ENCODE peak calls at places on chromosome 18, in six cellular contexts. P is DMS 273 treated with DMSO at 0.1 percent for 48 hours, N is Daoy, G is NAMALWA, X is hippocampal formation, M is breast epithelium. D is an unnamed sample.
A peak's percentile ranks its signal among the peaks of the same experiment; 100 is the strongest.

GRCh38 chr18:471701-472100 is 28.8 kb downstream of the COLEC12 start:
- DNase-seq in P (no peak), N (no peak), G (no peak), X (no peak), M (no peak), D (peak; percentile 38)

GRCh38 chr18:1595165-1595564 is 690.5 kb downstream of the ADCYAP1 start:
- DNase-seq in P (no peak), N (no peak), G (no peak), X (no peak), M (no peak), D (no peak)

GRCh38 chr18:67363694-67364093 is 152.8 kb downstream of the DSEL start:
- DNase-seq in P (no peak), N (no peak), G (no peak), X (no peak), M (no peak), D (no peak)

GRCh38 chr18:70422061-70422965 is 133.5 kb downstream of the SOCS6 start:
- DNase-seq in P (no peak), N (peak; percentile 90), G (no peak), X (no peak), M (no peak), D (peak; percentile 99)

GRCh38 chr18:56545539-56545938 is 92.9 kb downstream of the TXNL1 start:
- DNase-seq in P (no peak), N (no peak), G (no peak), X (no peak), M (no peak), D (no peak)

GRCh38 chr18:48467231-48467630 is 58.0 kb upstream of the ZBTB7C start:
- DNase-seq in P (no peak), N (no peak), G (no peak), X (no peak), M (no peak), D (no peak)

GRCh38 chr18:74540689-74541421 is 6.6 kb downstream of the CNDP1 start:
- DNase-seq in P (no peak), N (no peak), G (no peak), X (no peak), M (no peak), D (no peak)

GRCh38 chr18:79283341-79283879 is 112.3 kb upstream of the NFATC1 start:
- DNase-seq in P (no peak), N (no peak), G (no peak), X (no peak), M (no peak), D (no peak)

GRCh38 chr18:9173770-9174233 is 37.2 kb downstream of the ANKRD12 start:
- DNase-seq in P (no peak), N (no peak), G (no peak), X (no peak), M (no peak), D (no peak)

GRCh38 chr18:65380986-65381385 is 369.8 kb upstream of the CDH7 start:
- DNase-seq in P (peak; percentile 20), N (no peak), G (no peak), X (no peak), M (no peak), D (no peak)

GRCh38 chr18:28952339-28952738 is 775.4 kb upstream of the CDH2 start:
- DNase-seq in P (no peak), N (no peak), G (no peak), X (no peak), M (no peak), D (no peak)

GRCh38 chr18:41391616-41392610 is 563.1 kb upstream of the PIK3C3 start:
- DNase-seq in P (peak; percentile 55), N (no peak), G (peak; percentile 40), X (peak; percentile 49), M (no peak), D (peak; percentile 71)

GRCh38 chr18:57210101-57210661 is 63.3 kb downstream of the BOD1L2 start:
- DNase-seq in P (no peak), N (peak; percentile 89), G (no peak), X (peak; percentile 25), M (no peak), D (peak; percentile 88)

GRCh38 chr18:59395226-59396175 is 36.4 kb upstream of the LMAN1 start:
- DNase-seq in P (no peak), N (no peak), G (no peak), X (no peak), M (no peak), D (no peak)

GRCh38 chr18:50695431-50696176 is 124.2 kb downstream of the MRO start:
- DNase-seq in P (no peak), N (no peak), G (no peak), X (no peak), M (no peak), D (no peak)

GRCh38 chr18:79845164-79845563 is 47.4 kb downstream of the KCNG2 start:
- DNase-seq in P (no peak), N (no peak), G (no peak), X (no peak), M (no peak), D (peak; percentile 16)

GRCh38 chr18:58221060-58221725 is 177.2 kb downstream of the NEDD4L start:
- DNase-seq in P (no peak), N (peak; percentile 91), G (no peak), X (no peak), M (peak; percentile 62), D (peak; percentile 98)

GRCh38 chr18:32380559-32380958 is 90.1 kb downstream of the GAREM1 start:
- DNase-seq in P (no peak), N (peak; percentile 25), G (no peak), X (no peak), M (no peak), D (no peak)

GRCh38 chr18:45850021-45850420 is 24.5 kb downstream of the SIGLEC15 start:
- DNase-seq in P (no peak), N (peak; percentile 13), G (peak; percentile 11), X (no peak), M (no peak), D (no peak)

GRCh38 chr18:45517181-45517741 is 98.0 kb upstream of the SLC14A2 start:
- DNase-seq in P (no peak), N (peak; percentile 37), G (no peak), X (no peak), M (no peak), D (no peak)

GRCh38 chr18:77702686-77703085 is 453.0 kb downstream of the GALR1 start:
- DNase-seq in P (peak; percentile 27), N (peak; percentile 56), G (peak; percentile 39), X (peak; percentile 5), M (no peak), D (no peak)

GRCh38 chr18:63339920-63340484 is 20.4 kb upstream of the BCL2 start:
- DNase-seq in P (no peak), N (peak; percentile 10), G (peak; percentile 77), X (peak; percentile 28), M (no peak), D (no peak)

GRCh38 chr18:59180150-59180845 is 39.7 kb upstream of the GRP start:
- DNase-seq in P (no peak), N (peak; percentile 40), G (no peak), X (no peak), M (no peak), D (peak; percentile 46)

GRCh38 chr18:58603365-58604067 is 25.4 kb downstream of the ALPK2 start:
- DNase-seq in P (no peak), N (peak; percentile 51), G (no peak), X (no peak), M (no peak), D (no peak)

GRCh38 chr18:28065793-28066186 is 111.1 kb downstream of the CDH2 start:
- DNase-seq in P (no peak), N (no peak), G (no peak), X (no peak), M (no peak), D (no peak)

GRCh38 chr18:34117319-34117718 is 107.4 kb downstream of the NOL4 start:
- DNase-seq in P (no peak), N (no peak), G (no peak), X (no peak), M (no peak), D (no peak)

GRCh38 chr18:63949068-63949737 is at the start of gene HMSD:
- DNase-seq in P (no peak), N (peak; percentile 70), G (no peak), X (no peak), M (no peak), D (no peak)

GRCh38 chr18:77129150-77129551 is 3.4 kb downstream of the MBP start:
- DNase-seq in P (no peak), N (peak; percentile 76), G (no peak), X (no peak), M (no peak), D (no peak)

GRCh38 chr18:11494093-11494492 is 115.3 kb upstream of the SLC35G4 start:
- DNase-seq in P (no peak), N (no peak), G (no peak), X (no peak), M (no peak), D (peak; percentile 8)

GRCh38 chr18:12236934-12237832 is 17.0 kb upstream of the CIDEA start:
- DNase-seq in P (peak; percentile 15), N (peak; percentile 71), G (peak; percentile 68), X (peak; percentile 6), M (peak; percentile 78), D (peak; percentile 33)

GRCh38 chr18:58060254-58060653 is 16.2 kb downstream of the NEDD4L start:
- DNase-seq in P (no peak), N (no peak), G (no peak), X (no peak), M (no peak), D (no peak)

GRCh38 chr18:44729631-44730101 is 49.0 kb downstream of the SETBP1 start:
- DNase-seq in P (no peak), N (peak; percentile 41), G (no peak), X (no peak), M (no peak), D (no peak)

GRCh38 chr18:37584952-37585695 is 19.5 kb upstream of the CELF4 start:
- DNase-seq in P (no peak), N (no peak), G (no peak), X (no peak), M (no peak), D (no peak)

GRCh38 chr18:6661692-6662415 is 67.7 kb upstream of the ARHGAP28 start:
- DNase-seq in P (no peak), N (no peak), G (no peak), X (no peak), M (no peak), D (no peak)

GRCh38 chr18:46412831-46413371 is 244.1 kb downstream of the LOXHD1 start:
- DNase-seq in P (peak; percentile 17), N (no peak), G (no peak), X (peak; percentile 5), M (no peak), D (no peak)

GRCh38 chr18:31563778-31564177 is 27.9 kb upstream of the TTR start:
- DNase-seq in P (no peak), N (no peak), G (peak; percentile 10), X (no peak), M (no peak), D (no peak)

D was measured in HT1080.